ENCODE peak calls at places on chromosomes 12 and 14, in ten cellular contexts. One of them, this sample, is unnamed.

GRCh38 chr12:94042321-94042720 is 106.1 kb upstream of the PLXNC1 start:
- DNase-seq in stomach: no peak
- DNase-seq in thoracic aorta: no peak
- DNase-seq in AG04450: no peak
- DNase-seq in fibroblast of mammary gland: no peak
- DNase-seq in cardiac muscle cell: no peak
- DNase-seq in HFF-Myc: no peak
- DNase-seq in uterus: no peak
- DNase-seq in WERI-Rb-1: no peak
- DNase-seq in pancreas: no peak
- DNase-seq in this sample: no peak

GRCh38 chr14:21097616-21098133 is 780 bp downstream of the ZNF219 start:
- DNase-seq in stomach: no peak
- DNase-seq in thoracic aorta: no peak
- DNase-seq in AG04450: no peak
- DNase-seq in fibroblast of mammary gland: no peak
- DNase-seq in cardiac muscle cell: no peak
- DNase-seq in HFF-Myc: no peak
- DNase-seq in uterus: peak; percentile 41
- DNase-seq in WERI-Rb-1: peak; percentile 44
- DNase-seq in pancreas: no peak
- DNase-seq in this sample: no peak

GRCh38 chr12:53214221-53214620 is 7.2 kb upstream of the ITGB7 start:
- DNase-seq in stomach: no peak
- DNase-seq in thoracic aorta: no peak
- DNase-seq in AG04450: no peak
- DNase-seq in fibroblast of mammary gland: no peak
- DNase-seq in cardiac muscle cell: no peak
- DNase-seq in HFF-Myc: no peak
- DNase-seq in uterus: no peak
- DNase-seq in WERI-Rb-1: no peak
- DNase-seq in pancreas: no peak
- DNase-seq in this sample: no peak

GRCh38 chr14:103026988-103027387 is 30.4 kb downstream of the CDC42BPB start:
- DNase-seq in stomach: no peak
- DNase-seq in thoracic aorta: no peak
- DNase-seq in AG04450: no peak
- DNase-seq in fibroblast of mammary gland: no peak
- DNase-seq in cardiac muscle cell: no peak
- DNase-seq in HFF-Myc: no peak
- DNase-seq in uterus: no peak
- DNase-seq in WERI-Rb-1: no peak
- DNase-seq in pancreas: no peak
- DNase-seq in this sample: no peak

GRCh38 chr12:117803013-117803412 is 165.8 kb downstream of the KSR2 start:
- DNase-seq in stomach: no peak
- DNase-seq in thoracic aorta: no peak
- DNase-seq in AG04450: no peak
- DNase-seq in fibroblast of mammary gland: no peak
- DNase-seq in cardiac muscle cell: no peak
- DNase-seq in HFF-Myc: no peak
- DNase-seq in uterus: no peak
- DNase-seq in WERI-Rb-1: no peak
- DNase-seq in pancreas: no peak
- DNase-seq in this sample: no peak

GRCh38 chr12:110689601-110690430 is 901 bp upstream of the HVCN1 start:
- DNase-seq in stomach: peak; percentile 39
- DNase-seq in thoracic aorta: no peak
- DNase-seq in AG04450: no peak
- DNase-seq in fibroblast of mammary gland: peak; percentile 16
- DNase-seq in cardiac muscle cell: peak; percentile 56
- DNase-seq in HFF-Myc: no peak
- DNase-seq in uterus: peak; percentile 57
- DNase-seq in WERI-Rb-1: peak; percentile 72
- DNase-seq in pancreas: no peak
- DNase-seq in this sample: no peak

GRCh38 chr12:110537605-110538409 is 35.7 kb downstream of the RAD9B start:
- DNase-seq in stomach: peak; percentile 58
- DNase-seq in thoracic aorta: peak; percentile 8
- DNase-seq in AG04450: no peak
- DNase-seq in fibroblast of mammary gland: peak; percentile 44
- DNase-seq in cardiac muscle cell: no peak
- DNase-seq in HFF-Myc: no peak
- DNase-seq in uterus: no peak
- DNase-seq in WERI-Rb-1: no peak
- DNase-seq in pancreas: no peak
- DNase-seq in this sample: no peak

GRCh38 chr14:34324363-34324795 is 137.7 kb downstream of the SPTSSA start:
- DNase-seq in stomach: no peak
- DNase-seq in thoracic aorta: no peak
- DNase-seq in AG04450: peak; percentile 16
- DNase-seq in fibroblast of mammary gland: peak; percentile 50
- DNase-seq in cardiac muscle cell: peak; percentile 61
- DNase-seq in HFF-Myc: no peak
- DNase-seq in uterus: no peak
- DNase-seq in WERI-Rb-1: peak; percentile 29
- DNase-seq in pancreas: no peak
- DNase-seq in this sample: no peak

DNA sequence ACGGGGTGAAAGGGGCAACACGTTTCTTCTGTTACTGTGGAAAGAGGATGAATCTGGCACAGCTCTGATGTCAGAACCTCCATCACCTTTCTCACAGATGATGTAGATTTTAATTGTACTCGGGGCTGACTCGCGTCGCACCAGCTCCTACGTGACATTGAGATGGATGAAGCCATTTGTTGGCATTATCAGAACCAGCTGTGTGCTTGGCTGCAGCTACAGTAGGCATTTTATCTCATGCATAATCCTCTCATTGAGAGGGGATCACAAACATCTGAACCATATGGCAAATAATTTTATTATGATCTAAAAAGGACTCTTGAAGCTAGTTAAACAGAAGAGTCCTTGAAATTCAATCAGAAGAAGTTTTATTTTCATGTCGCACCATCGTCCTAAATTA is 173.7 kb downstream of the PDZRN4 start:
- DNase-seq in stomach: no peak
- DNase-seq in thoracic aorta: no peak
- DNase-seq in AG04450: no peak
- DNase-seq in fibroblast of mammary gland: no peak
- DNase-seq in cardiac muscle cell: no peak
- DNase-seq in HFF-Myc: no peak
- DNase-seq in uterus: no peak
- DNase-seq in WERI-Rb-1: peak; percentile 23
- DNase-seq in pancreas: no peak
- DNase-seq in this sample: no peak
- H3K4me3 ChIP-seq in stomach: no peak overlapping the region
- H3K4me3 ChIP-seq in thoracic aorta: no peak overlapping the region
- H3K4me3 ChIP-seq in AG04450: no peak overlapping the region
- H3K4me3 ChIP-seq in fibroblast of mammary gland: no peak overlapping the region
- H3K4me3 ChIP-seq in cardiac muscle cell: no peak overlapping the region
- H3K4me3 ChIP-seq in HFF-Myc: no peak overlapping the region
- H3K4me3 ChIP-seq in uterus: no peak overlapping the region
- H3K4me3 ChIP-seq in WERI-Rb-1: no peak overlapping the region
- H3K4me3 ChIP-seq in pancreas: no peak overlapping the region
- H3K4me3 ChIP-seq in this sample: no peak overlapping the region

DNA sequence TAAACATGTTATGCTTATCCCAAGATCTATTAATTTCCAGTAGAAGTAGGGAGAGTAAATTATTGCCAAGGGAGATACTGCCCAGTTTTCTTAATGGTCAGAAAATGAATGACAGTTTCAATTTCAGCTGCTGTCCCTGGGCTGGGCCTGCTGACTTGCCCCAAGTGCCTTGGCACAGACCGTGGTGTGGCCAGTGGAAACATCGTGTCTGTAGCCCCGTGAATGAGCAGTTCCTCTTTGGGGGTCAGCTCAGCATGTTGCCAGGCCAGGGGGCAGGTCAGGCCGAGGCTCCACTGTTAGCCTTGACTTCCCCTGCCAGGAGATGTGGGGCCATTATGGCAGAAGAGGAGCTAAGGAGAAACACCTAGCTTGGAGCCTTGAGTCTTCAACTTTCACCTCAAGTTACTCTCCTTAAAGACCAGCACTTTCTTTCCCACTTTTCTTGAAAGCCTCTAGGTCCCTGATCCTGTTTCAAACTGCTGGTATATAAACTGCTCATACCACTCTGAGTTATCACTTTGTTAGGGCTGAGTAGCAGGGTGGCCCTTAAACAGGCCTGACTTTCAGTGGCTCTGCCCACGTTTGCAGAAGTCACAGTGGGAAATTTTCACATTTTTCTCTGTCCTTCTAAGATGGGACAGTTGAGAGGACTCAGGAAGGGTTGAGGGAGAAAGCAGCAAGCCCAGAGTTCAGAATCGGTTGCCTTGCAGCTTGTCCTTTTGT is 73.2 kb downstream of the SUSD6 start:
- DNase-seq in stomach: no peak
- DNase-seq in thoracic aorta: no peak
- DNase-seq in AG04450: no peak
- DNase-seq in fibroblast of mammary gland: no peak
- DNase-seq in cardiac muscle cell: no peak
- DNase-seq in HFF-Myc: no peak
- DNase-seq in uterus: no peak
- DNase-seq in WERI-Rb-1: no peak
- DNase-seq in pancreas: no peak
- DNase-seq in this sample: no peak
- TF ChIP-seq CTCF in stomach: no peak
- TF ChIP-seq CTCF in thoracic aorta: no peak
- TF ChIP-seq CTCF in AG04450: no peak
- TF ChIP-seq CTCF in fibroblast of mammary gland: no peak
- TF ChIP-seq CTCF in cardiac muscle cell: no peak
- TF ChIP-seq CTCF in HFF-Myc: no peak
- TF ChIP-seq CTCF in uterus: no peak
- TF ChIP-seq CTCF in WERI-Rb-1: no peak
- TF ChIP-seq CTCF in pancreas: no peak
- TF ChIP-seq CTCF in this sample: no peak

GRCh38 chr12:109358154-109358869 is 10.6 kb downstream of the MYO1H start:
- DNase-seq in stomach: no peak
- DNase-seq in thoracic aorta: no peak
- DNase-seq in AG04450: no peak
- DNase-seq in fibroblast of mammary gland: peak; percentile 13
- DNase-seq in cardiac muscle cell: peak; percentile 80
- DNase-seq in HFF-Myc: no peak
- DNase-seq in uterus: no peak
- DNase-seq in WERI-Rb-1: no peak
- DNase-seq in pancreas: no peak
- DNase-seq in this sample: no peak
- H3K4me3 ChIP-seq in stomach: no peak overlapping the region
- H3K4me3 ChIP-seq in thoracic aorta: no peak overlapping the region
- H3K4me3 ChIP-seq in AG04450: no peak overlapping the region
- H3K4me3 ChIP-seq in fibroblast of mammary gland: no peak overlapping the region
- H3K4me3 ChIP-seq in cardiac muscle cell: no peak overlapping the region
- H3K4me3 ChIP-seq in HFF-Myc: no peak overlapping the region
- H3K4me3 ChIP-seq in uterus: no peak overlapping the region
- H3K4me3 ChIP-seq in WERI-Rb-1: no peak overlapping the region
- H3K4me3 ChIP-seq in pancreas: no peak overlapping the region
- H3K4me3 ChIP-seq in this sample: no peak overlapping the region

GRCh38 chr12:11652351-11653040 is 3.0 kb downstream of the ETV6 start:
- DNase-seq in stomach: peak; percentile 42
- DNase-seq in thoracic aorta: no peak
- DNase-seq in AG04450: no peak
- DNase-seq in fibroblast of mammary gland: peak; percentile 76
- DNase-seq in cardiac muscle cell: peak; percentile 54
- DNase-seq in HFF-Myc: no peak
- DNase-seq in uterus: no peak
- DNase-seq in WERI-Rb-1: no peak
- DNase-seq in pancreas: no peak
- DNase-seq in this sample: no peak

GRCh38 chr12:11654338-11654737 is 4.9 kb downstream of the ETV6 start:
- DNase-seq in stomach: no peak
- DNase-seq in thoracic aorta: no peak
- DNase-seq in AG04450: no peak
- DNase-seq in fibroblast of mammary gland: no peak
- DNase-seq in cardiac muscle cell: no peak
- DNase-seq in HFF-Myc: no peak
- DNase-seq in uterus: no peak
- DNase-seq in WERI-Rb-1: no peak
- DNase-seq in pancreas: no peak
- DNase-seq in this sample: no peak

GRCh38 chr12:11651377-11651776 is 1.9 kb downstream of the ETV6 start:
- DNase-seq in stomach: no peak
- DNase-seq in thoracic aorta: no peak
- DNase-seq in AG04450: no peak
- DNase-seq in fibroblast of mammary gland: no peak
- DNase-seq in cardiac muscle cell: no peak
- DNase-seq in HFF-Myc: no peak
- DNase-seq in uterus: no peak
- DNase-seq in WERI-Rb-1: no peak
- DNase-seq in pancreas: no peak
- DNase-seq in this sample: no peak

GRCh38 chr12:11651785-11652184 is 2.3 kb downstream of the ETV6 start:
- DNase-seq in stomach: no peak
- DNase-seq in thoracic aorta: no peak
- DNase-seq in AG04450: no peak
- DNase-seq in fibroblast of mammary gland: peak; percentile 23
- DNase-seq in cardiac muscle cell: no peak
- DNase-seq in HFF-Myc: no peak
- DNase-seq in uterus: no peak
- DNase-seq in WERI-Rb-1: no peak
- DNase-seq in pancreas: no peak
- DNase-seq in this sample: no peak

DNA sequence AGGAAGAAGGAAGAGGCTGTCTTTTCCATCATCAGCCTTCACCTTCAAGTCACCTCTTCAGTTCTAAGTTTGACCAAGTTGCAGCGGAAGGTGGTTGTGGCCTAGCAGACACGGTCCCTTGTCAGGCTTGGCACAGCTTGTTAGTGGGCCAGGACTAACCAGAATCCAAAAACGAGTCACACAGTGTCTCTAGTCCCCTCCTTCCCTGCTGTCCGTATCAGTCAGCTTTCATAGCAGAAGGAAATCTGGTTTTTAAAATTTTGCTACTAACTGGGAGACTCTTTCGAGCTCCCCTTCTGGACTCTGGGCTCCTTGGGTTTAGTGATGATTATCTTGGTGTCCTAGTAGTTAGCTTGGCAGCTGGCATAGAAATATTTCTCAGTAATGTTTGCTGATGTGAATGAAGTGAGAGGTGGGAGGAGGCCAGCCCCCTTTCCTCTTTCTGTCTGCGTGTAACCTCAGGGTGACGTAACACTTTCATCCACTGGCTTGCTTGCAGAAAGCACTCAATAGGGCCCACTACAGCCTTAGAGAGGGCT is 3.8 kb downstream of the ETV6 start:
- DNase-seq in stomach: no peak
- DNase-seq in thoracic aorta: no peak
- DNase-seq in AG04450: no peak
- DNase-seq in fibroblast of mammary gland: peak; percentile 22
- DNase-seq in cardiac muscle cell: peak; percentile 54
- DNase-seq in HFF-Myc: no peak
- DNase-seq in uterus: no peak
- DNase-seq in WERI-Rb-1: no peak
- DNase-seq in pancreas: no peak
- DNase-seq in this sample: no peak
- TF ChIP-seq CTCF in stomach: no peak
- TF ChIP-seq CTCF in thoracic aorta: no peak
- TF ChIP-seq CTCF in AG04450: no peak
- TF ChIP-seq CTCF in fibroblast of mammary gland: no peak
- TF ChIP-seq CTCF in cardiac muscle cell: no peak
- TF ChIP-seq CTCF in HFF-Myc: no peak
- TF ChIP-seq CTCF in uterus: no peak
- TF ChIP-seq CTCF in WERI-Rb-1: no peak
- TF ChIP-seq CTCF in pancreas: no peak
- TF ChIP-seq CTCF in this sample: no peak

GRCh38 chr12:3237154-3237520 is 160.0 kb downstream of the TSPAN9 start:
- DNase-seq in stomach: no peak
- DNase-seq in thoracic aorta: no peak
- DNase-seq in AG04450: no peak
- DNase-seq in fibroblast of mammary gland: no peak
- DNase-seq in cardiac muscle cell: no peak
- DNase-seq in HFF-Myc: no peak
- DNase-seq in uterus: no peak
- DNase-seq in WERI-Rb-1: no peak
- DNase-seq in pancreas: no peak
- DNase-seq in this sample: no peak
- H3K4me3 ChIP-seq in stomach: no peak overlapping the region
- H3K4me3 ChIP-seq in thoracic aorta: no peak overlapping the region
- H3K4me3 ChIP-seq in AG04450: no peak overlapping the region
- H3K4me3 ChIP-seq in fibroblast of mammary gland: no peak overlapping the region
- H3K4me3 ChIP-seq in cardiac muscle cell: no peak overlapping the region
- H3K4me3 ChIP-seq in HFF-Myc: no peak overlapping the region
- H3K4me3 ChIP-seq in uterus: no peak overlapping the region
- H3K4me3 ChIP-seq in WERI-Rb-1: no peak overlapping the region
- H3K4me3 ChIP-seq in pancreas: no peak overlapping the region
- H3K4me3 ChIP-seq in this sample: no peak overlapping the region

This sample was measured in retinal pigment epithelial cell.